ENCODE peak calls at places on chromosomes 13 and 19, in five cellular contexts. G is stimulated activated CD8-positive, alpha-beta memory T cell treated with anti-CD3 and anti-CD28 coated beads, Interleukin-4, amount 100 ng/mL, for 1 hour; M is HS-27A; V is SW480; F is nephron progenitor cell. S is an unnamed sample.

GRCh38 chr13:59144700-59145099 is 1019.0 kb downstream of the DIAPH3 start:
- DNase-seq in F (no peak), V (no peak), M (no peak), G (no peak), S (no peak)

GRCh38 chr19:50779504-50780457 is 9.5 kb downstream of the GPR32 start:
- DNase-seq in M (no peak), G (no peak), V (peak), F (no peak), S (no peak)

GRCh38 chr13:39036212-39036611 is 1.7 kb downstream of the PROSER1 start:
- DNase-seq in M (no peak), G (no peak), V (peak), F (no peak), S (no peak)

GRCh38 chr13:102012299-102013293 is 389.3 kb downstream of the FGF14 start:
- DNase-seq in G (no peak), F (no peak), V (no peak), M (no peak), S (peak)

GRCh38 chr19:48627865-48628314 is 8.6 kb downstream of the SPHK2 start:
- DNase-seq in M (no peak), F (no peak), G (no peak), V (no peak), S (no peak)

GRCh38 chr19:35142531-35143230 is 374 bp upstream of the FXYD7 start:
- DNase-seq in G (peak), F (peak), M (no peak), V (no peak), S (no peak)

GRCh38 chr19:19900124-19900523 is 622 bp upstream of the ZNF93 start:
- DNase-seq in G (no peak), V (no peak), F (no peak), M (peak), S (no peak)

GRCh38 chr13:71866173-71867091 is 572 bp downstream of the DACH1 start:
- DNase-seq in M (no peak), G (no peak), F (peak), V (peak), S (no peak)

GRCh38 chr19:9847087-9847671 is 12.1 kb downstream of the PIN1 start:
- DNase-seq in G (no peak), F (peak), M (no peak), V (peak), S (no peak)

GRCh38 chr19:51644636-51645271 is 1.9 kb downstream of the SIGLEC14 start:
- DNase-seq in M (no peak), G (no peak), V (no peak), F (no peak), S (no peak)

GRCh38 chr13:50365683-50366391 is 350.6 kb downstream of the KCNRG start:
- DNase-seq in F (no peak), V (no peak), M (no peak), G (no peak), S (no peak)

GRCh38 chr13:112947796-112948195 is 21.2 kb upstream of the MCF2L start:
- DNase-seq in G (no peak), V (no peak), M (no peak), F (no peak), S (no peak)

GRCh38 chr13:73521291-73521626 is 462.5 kb downstream of the KLF5 start:
- DNase-seq in V (peak), G (no peak), M (no peak), F (no peak), S (no peak)

GRCh38 chr19:42292963-42293362 is 9.0 kb upstream of the PRR19 start:
- DNase-seq in G (no peak), F (no peak), V (no peak), M (no peak), S (no peak)

GRCh38 chr19:47471733-47472457 is at the start of gene SLC8A2:
- DNase-seq in G (no peak), M (no peak), V (peak), F (peak), S (peak)

GRCh38 chr19:5171711-5172110 is 168.9 kb downstream of the PTPRS start:
- DNase-seq in V (peak), F (no peak), M (no peak), G (no peak), S (no peak)

GRCh38 chr19:892243-892996 is 567 bp downstream of the MED16 start:
- DNase-seq in F (peak), V (no peak), M (no peak), G (no peak), S (no peak)

GRCh38 chr13:40109324-40109958 is 454.0 kb downstream of the COG6 start:
- DNase-seq in M (no peak), F (no peak), G (no peak), V (no peak), S (no peak)

GRCh38 chr13:111115051-111115840 is at the start of gene ARHGEF7:
- DNase-seq in M (no peak), G (no peak), V (peak), F (peak), S (peak)

GRCh38 chr19:33459220-33459619 is 62.4 kb downstream of the PEPD start:
- DNase-seq in V (no peak), M (no peak), G (no peak), F (no peak), S (no peak)

GRCh38 chr13:33537691-33538090 is 252.1 kb upstream of the STARD13 start:
- DNase-seq in F (no peak), G (no peak), V (no peak), M (no peak), S (no peak)

GRCh38 chr13:40537146-40537895 is 129.1 kb downstream of the FOXO1 start:
- DNase-seq in V (no peak), M (no peak), F (no peak), G (no peak), S (no peak)

GRCh38 chr13:52804202-52804641 is 44.2 kb downstream of the PCDH8 start:
- DNase-seq in G (no peak), F (no peak), V (no peak), M (no peak), S (no peak)

GRCh38 chr13:44575741-44576395 is at the start of gene TSC22D1:
- DNase-seq in M (no peak), V (peak), F (peak), G (peak), S (peak)

GRCh38 chr13:44311011-44311481 is 62.6 kb upstream of the SERP2 start:
- DNase-seq in M (no peak), V (no peak), G (no peak), F (no peak), S (no peak)

GRCh38 chr13:51451134-51451466 is 1.7 kb downstream of the INTS6 start:
- DNase-seq in V (no peak), G (no peak), M (no peak), F (no peak), S (no peak)

GRCh38 chr13:71879129-71879535 is 12.1 kb upstream of the DACH1 start:
- DNase-seq in V (peak), G (no peak), M (no peak), F (peak), S (no peak)

GRCh38 chr19:17209126-17210036 is 5.8 kb upstream of the USE1 start:
- DNase-seq in V (peak), F (peak), M (no peak), G (no peak), S (no peak)

GRCh38 chr13:65656740-65657329 is 1573.3 kb downstream of the PCDH9 start:
- DNase-seq in F (no peak), M (no peak), V (peak), G (no peak), S (no peak)

GRCh38 chr19:32673573-32673972 is 1.4 kb downstream of the ANKRD27 start:
- DNase-seq in G (no peak), F (no peak), V (no peak), M (no peak), S (no peak)

GRCh38 chr19:42081584-42082258 is 5.8 kb downstream of the ZNF574 start:
- DNase-seq in V (peak), F (no peak), M (no peak), G (no peak), S (peak)

GRCh38 chr13:57665471-57665870 is 33.9 kb downstream of the PCDH17 start:
- DNase-seq in F (no peak), M (no peak), V (no peak), G (no peak), S (no peak)

GRCh38 chr13:113582841-113583631 is 1.5 kb upstream of the TFDP1 start:
- DNase-seq in F (no peak), G (no peak), M (no peak), V (no peak), S (no peak)